ENCODE peak calls at places on chromosome 1, in five cellular contexts. R is cardiac muscle cell, C is esophagus muscularis mucosa, M is psoas muscle, S is upper lobe of left lung. B is an unnamed sample.

GRCh38 chr1:45011837-45012638 is at the start of gene UROD:
- DNase-seq in R (peak), C (peak), M (peak), S (peak), B (peak)

GRCh38 chr1:172203135-172203823 is 217.2 kb upstream of the C1orf105 start:
- DNase-seq in R (no peak), C (no peak), M (no peak), S (no peak), B (no peak)

GRCh38 chr1:116066868-116067563 is 44.2 kb upstream of the MAB21L3 start:
- DNase-seq in R (no peak), C (no peak), M (no peak), S (no peak), B (peak)

GRCh38 chr1:94599090-94599813 is 57.7 kb upstream of the F3 start:
- DNase-seq in R (peak), C (peak), M (no peak), S (no peak), B (no peak)

GRCh38 chr1:233375653-233376052 is 48.1 kb downstream of the MAP3K21 start:
- DNase-seq in R (no peak), C (no peak), M (no peak), S (no peak), B (no peak)

GRCh38 chr1:227451062-227451461 is 112.3 kb upstream of the ZNF678 start:
- DNase-seq in R (no peak), C (no peak), M (no peak), S (no peak), B (no peak)

GRCh38 chr1:39335278-39335677 is 130.8 kb downstream of the MACF1 start:
- DNase-seq in R (no peak), C (no peak), M (no peak), S (no peak), B (no peak)

GRCh38 chr1:221517961-221518360 is 223.9 kb downstream of the DUSP10 start:
- DNase-seq in R (no peak), C (no peak), M (no peak), S (no peak), B (no peak)

GRCh38 chr1:173117108-173117633 is 66.4 kb upstream of the TNFSF18 start:
- DNase-seq in R (no peak), C (no peak), M (no peak), S (no peak), B (no peak)

GRCh38 chr1:156359973-156360372 is 9.0 kb upstream of the RHBG start:
- DNase-seq in R (peak), C (no peak), M (no peak), S (no peak), B (no peak)

GRCh38 chr1:3717715-3718601 is 34.3 kb upstream of the CCDC27 start:
- DNase-seq in R (peak), C (no peak), M (no peak), S (peak), B (no peak)

DNA sequence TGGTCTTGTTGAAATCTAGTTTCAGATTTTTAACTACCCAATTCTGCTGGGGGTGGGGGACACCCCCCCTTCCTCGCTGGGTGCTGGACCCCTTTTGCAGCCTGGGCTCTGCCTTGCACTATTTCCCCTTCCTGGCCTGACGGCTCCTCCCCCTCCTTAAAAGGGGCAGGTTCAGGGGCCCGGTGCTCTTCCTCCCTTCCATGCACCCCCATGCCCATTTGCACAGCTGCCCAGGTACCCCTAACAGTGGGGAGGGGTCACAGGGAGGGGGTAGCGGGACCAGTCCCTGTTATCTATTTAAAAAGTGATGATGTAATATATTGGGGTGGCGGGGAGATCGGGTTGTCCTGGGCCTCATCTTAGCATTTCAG is 15.3 kb downstream of the ZBTB7B start:
- DNase-seq in R (no peak), C (no peak), M (no peak), S (no peak), B (no peak)
- H3K4me3 ChIP-seq in R (no peak), C (peak), M (peak), S (no peak), B (peak)

DNA sequence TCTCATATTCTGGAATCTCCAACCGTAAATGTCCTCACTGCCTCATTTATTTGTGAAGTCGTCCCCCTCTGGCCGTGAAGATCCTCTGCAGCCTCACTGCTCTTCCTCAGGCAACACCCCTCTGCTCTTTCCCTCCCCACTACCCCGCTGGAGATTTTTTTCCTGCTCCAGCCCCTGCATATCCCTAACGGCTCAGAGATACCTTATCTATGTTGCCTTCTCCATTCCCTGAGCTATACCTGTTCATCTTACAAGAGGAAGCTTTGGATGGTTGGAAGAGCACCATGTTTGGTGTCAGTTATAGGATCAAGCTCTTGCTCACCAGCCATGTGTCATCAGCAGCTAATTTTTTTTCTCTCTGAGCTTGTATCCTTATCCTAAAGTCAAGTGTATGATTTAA is 26.4 kb downstream of the LRRC8B start:
- DNase-seq in R (no peak), C (no peak), M (no peak), S (no peak), B (no peak)
- TF ChIP-seq CTCF in R (no peak), C (no peak), M (no peak), S (no peak), B (no peak)

DNA sequence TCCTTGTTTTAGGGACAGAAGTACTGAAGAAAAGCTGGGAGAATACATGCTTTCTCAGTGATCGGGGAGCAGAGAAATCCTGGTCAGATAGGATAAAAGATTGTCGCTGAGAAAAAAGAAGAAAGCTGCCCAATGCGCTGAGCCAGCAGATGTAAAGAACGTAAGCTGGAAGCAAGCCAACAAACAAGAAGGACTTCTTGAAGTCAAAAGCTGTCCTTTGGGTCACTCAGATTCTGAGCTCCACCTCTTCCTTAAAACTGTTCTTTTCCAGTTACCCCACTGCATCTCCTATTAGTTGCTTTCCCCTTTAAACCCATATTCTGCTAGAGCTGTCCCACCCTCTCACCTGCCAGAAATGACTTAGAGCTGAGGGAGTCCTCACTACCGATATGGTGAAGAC is 64.8 kb downstream of the GPR137B start:
- DNase-seq in R (peak), C (no peak), M (no peak), S (no peak), B (no peak)
- H3K4me3 ChIP-seq in R (no peak), C (no peak), M (no peak), S (no peak), B (no peak)

GRCh38 chr1:200888349-200888838 is 6.3 kb upstream of the INAVA start:
- DNase-seq in R (no peak), C (no peak), M (no peak), S (no peak), B (no peak)

GRCh38 chr1:200887772-200888348 is 6.8 kb upstream of the INAVA start:
- DNase-seq in R (no peak), C (no peak), M (no peak), S (no peak), B (no peak)

GRCh38 chr1:200890818-200891773 is 3.6 kb upstream of the INAVA start:
- DNase-seq in R (peak), C (no peak), M (no peak), S (peak), B (no peak)

GRCh38 chr1:200890027-200890426 is 4.7 kb upstream of the INAVA start:
- DNase-seq in R (no peak), C (no peak), M (no peak), S (no peak), B (no peak)

DNA sequence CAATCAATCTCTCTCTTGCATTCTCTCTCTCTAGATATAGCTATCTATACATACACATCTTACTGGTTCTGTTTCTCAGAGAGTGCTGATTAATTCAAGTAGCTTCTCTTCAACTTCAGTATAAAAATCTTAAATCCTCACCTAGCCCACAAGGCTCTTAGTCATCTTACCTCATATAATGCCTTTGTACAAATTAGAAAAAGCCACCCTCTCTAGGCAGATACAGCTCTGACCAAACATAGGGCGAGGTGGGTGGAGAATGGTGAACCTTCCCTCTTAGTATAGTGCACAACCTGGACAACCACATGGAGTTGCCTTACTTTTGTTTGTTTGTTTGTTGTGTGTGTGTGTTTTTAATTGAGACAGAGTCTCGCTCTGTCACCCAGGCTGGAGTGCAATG is 5.1 kb upstream of the INAVA start:
- DNase-seq in R (no peak), C (no peak), M (no peak), S (no peak), B (no peak)
- TF ChIP-seq CTCF in R (no peak), C (no peak), M (no peak), S (no peak), B (no peak)

GRCh38 chr1:10212476-10212875 is 2.1 kb downstream of the KIF1B start:
- DNase-seq in R (no peak), C (no peak), M (no peak), S (no peak), B (no peak)
- H3K4me3 ChIP-seq in R (peak), C (peak), M (peak), S (no peak), B (peak)